ENCODE peak calls at places on chromosome 16, in seven cellular contexts. One of them, this sample, is unnamed.

GRCh38 chr16:75064403-75065148 is 52.0 kb downstream of the LDHD start:
- DNase-seq in stimulated activated CD8-positive, alpha-beta memory T cell treated with anti-CD3 and anti-CD28 coated beads, Interleukin-2, amount 100 ng/mL, for 1 hour: no peak
- DNase-seq in HFF-Myc: no peak
- DNase-seq in NAMALWA: no peak
- DNase-seq in RWPE1: no peak
- DNase-seq in endothelial cell: no peak
- DNase-seq in sigmoid colon: no peak
- DNase-seq in this sample: peak; percentile 98

GRCh38 chr16:70437582-70438324 is 1.1 kb downstream of the ST3GAL2 start:
- DNase-seq in stimulated activated CD8-positive, alpha-beta memory T cell treated with anti-CD3 and anti-CD28 coated beads, Interleukin-2, amount 100 ng/mL, for 1 hour: no peak
- DNase-seq in HFF-Myc: no peak
- DNase-seq in NAMALWA: peak; percentile 53
- DNase-seq in RWPE1: no peak
- DNase-seq in endothelial cell: no peak
- DNase-seq in sigmoid colon: no peak
- DNase-seq in this sample: no peak

GRCh38 chr16:49608095-49608494 is 234.5 kb downstream of the C16orf78 start:
- DNase-seq in stimulated activated CD8-positive, alpha-beta memory T cell treated with anti-CD3 and anti-CD28 coated beads, Interleukin-2, amount 100 ng/mL, for 1 hour: no peak
- DNase-seq in HFF-Myc: no peak
- DNase-seq in NAMALWA: no peak
- DNase-seq in RWPE1: no peak
- DNase-seq in endothelial cell: no peak
- DNase-seq in sigmoid colon: no peak
- DNase-seq in this sample: no peak

GRCh38 chr16:86984975-86985655 is 332.1 kb downstream of the C16orf95 start:
- DNase-seq in stimulated activated CD8-positive, alpha-beta memory T cell treated with anti-CD3 and anti-CD28 coated beads, Interleukin-2, amount 100 ng/mL, for 1 hour: no peak
- DNase-seq in HFF-Myc: no peak
- DNase-seq in NAMALWA: no peak
- DNase-seq in RWPE1: no peak
- DNase-seq in endothelial cell: no peak
- DNase-seq in sigmoid colon: no peak
- DNase-seq in this sample: no peak

GRCh38 chr16:73020409-73020884 is 27.5 kb downstream of the ZFHX3 start:
- DNase-seq in stimulated activated CD8-positive, alpha-beta memory T cell treated with anti-CD3 and anti-CD28 coated beads, Interleukin-2, amount 100 ng/mL, for 1 hour: no peak
- DNase-seq in HFF-Myc: peak; percentile 51
- DNase-seq in NAMALWA: no peak
- DNase-seq in RWPE1: peak; percentile 77
- DNase-seq in endothelial cell: no peak
- DNase-seq in sigmoid colon: peak; percentile 82
- DNase-seq in this sample: no peak

GRCh38 chr16:85153656-85154091 is 41.4 kb upstream of the CIBAR2 start:
- DNase-seq in stimulated activated CD8-positive, alpha-beta memory T cell treated with anti-CD3 and anti-CD28 coated beads, Interleukin-2, amount 100 ng/mL, for 1 hour: no peak
- DNase-seq in HFF-Myc: no peak
- DNase-seq in NAMALWA: peak; percentile 63
- DNase-seq in RWPE1: no peak
- DNase-seq in endothelial cell: no peak
- DNase-seq in sigmoid colon: no peak
- DNase-seq in this sample: no peak

GRCh38 chr16:86942469-86943175 is 364.3 kb downstream of the FOXL1 start:
- DNase-seq in stimulated activated CD8-positive, alpha-beta memory T cell treated with anti-CD3 and anti-CD28 coated beads, Interleukin-2, amount 100 ng/mL, for 1 hour: no peak
- DNase-seq in HFF-Myc: peak; percentile 33
- DNase-seq in NAMALWA: no peak
- DNase-seq in RWPE1: no peak
- DNase-seq in endothelial cell: no peak
- DNase-seq in sigmoid colon: no peak
- DNase-seq in this sample: no peak

GRCh38 chr16:88940196-88941050 is 36.6 kb downstream of the CBFA2T3 start:
- DNase-seq in stimulated activated CD8-positive, alpha-beta memory T cell treated with anti-CD3 and anti-CD28 coated beads, Interleukin-2, amount 100 ng/mL, for 1 hour: no peak
- DNase-seq in HFF-Myc: no peak
- DNase-seq in NAMALWA: peak; percentile 62
- DNase-seq in RWPE1: no peak
- DNase-seq in endothelial cell: no peak
- DNase-seq in sigmoid colon: no peak
- DNase-seq in this sample: peak; percentile 41

GRCh38 chr16:88941933-88942909 is 34.8 kb downstream of the CBFA2T3 start:
- DNase-seq in stimulated activated CD8-positive, alpha-beta memory T cell treated with anti-CD3 and anti-CD28 coated beads, Interleukin-2, amount 100 ng/mL, for 1 hour: peak; percentile 24
- DNase-seq in HFF-Myc: no peak
- DNase-seq in NAMALWA: peak; percentile 95
- DNase-seq in RWPE1: peak; percentile 38
- DNase-seq in endothelial cell: peak; percentile 79
- DNase-seq in sigmoid colon: no peak
- DNase-seq in this sample: peak; percentile 71

GRCh38 chr16:21161211-21161610 is 2.7 kb downstream of the LDAF1 start:
- DNase-seq in stimulated activated CD8-positive, alpha-beta memory T cell treated with anti-CD3 and anti-CD28 coated beads, Interleukin-2, amount 100 ng/mL, for 1 hour: no peak
- DNase-seq in HFF-Myc: no peak
- DNase-seq in NAMALWA: no peak
- DNase-seq in RWPE1: no peak
- DNase-seq in endothelial cell: no peak
- DNase-seq in sigmoid colon: no peak
- DNase-seq in this sample: no peak

GRCh38 chr16:11273721-11274324 is 394 bp upstream of the PRM3 start:
- DNase-seq in stimulated activated CD8-positive, alpha-beta memory T cell treated with anti-CD3 and anti-CD28 coated beads, Interleukin-2, amount 100 ng/mL, for 1 hour: no peak
- DNase-seq in HFF-Myc: no peak
- DNase-seq in NAMALWA: no peak
- DNase-seq in RWPE1: no peak
- DNase-seq in endothelial cell: no peak
- DNase-seq in sigmoid colon: no peak
- DNase-seq in this sample: no peak

GRCh38 chr16:9610727-9611126 is 519.3 kb downstream of the HAPSTR1 start:
- DNase-seq in stimulated activated CD8-positive, alpha-beta memory T cell treated with anti-CD3 and anti-CD28 coated beads, Interleukin-2, amount 100 ng/mL, for 1 hour: no peak
- DNase-seq in HFF-Myc: no peak
- DNase-seq in NAMALWA: no peak
- DNase-seq in RWPE1: no peak
- DNase-seq in endothelial cell: no peak
- DNase-seq in sigmoid colon: no peak
- DNase-seq in this sample: no peak

GRCh38 chr16:57374067-57374534 is 1.8 kb downstream of the CX3CL1 start:
- DNase-seq in stimulated activated CD8-positive, alpha-beta memory T cell treated with anti-CD3 and anti-CD28 coated beads, Interleukin-2, amount 100 ng/mL, for 1 hour: no peak
- DNase-seq in HFF-Myc: no peak
- DNase-seq in NAMALWA: no peak
- DNase-seq in RWPE1: peak; percentile 60
- DNase-seq in endothelial cell: no peak
- DNase-seq in sigmoid colon: peak; percentile 77
- DNase-seq in this sample: no peak

GRCh38 chr16:74997042-74997491 is 1.8 kb upstream of the ZNRF1 start:
- DNase-seq in stimulated activated CD8-positive, alpha-beta memory T cell treated with anti-CD3 and anti-CD28 coated beads, Interleukin-2, amount 100 ng/mL, for 1 hour: no peak
- DNase-seq in HFF-Myc: no peak
- DNase-seq in NAMALWA: no peak
- DNase-seq in RWPE1: no peak
- DNase-seq in endothelial cell: no peak
- DNase-seq in sigmoid colon: no peak
- DNase-seq in this sample: no peak

GRCh38 chr16:84532299-84532724 is 27.9 kb upstream of the MEAK7 start:
- DNase-seq in stimulated activated CD8-positive, alpha-beta memory T cell treated with anti-CD3 and anti-CD28 coated beads, Interleukin-2, amount 100 ng/mL, for 1 hour: no peak
- DNase-seq in HFF-Myc: peak; percentile 86
- DNase-seq in NAMALWA: no peak
- DNase-seq in RWPE1: peak; percentile 86
- DNase-seq in endothelial cell: peak; percentile 57
- DNase-seq in sigmoid colon: peak; percentile 78
- DNase-seq in this sample: peak; percentile 53

This sample was measured in KBM-7.